ENCODE peak calls at places on chromosomes 3 and 15, in ten cellular contexts. O is activated naive CD4-positive, alpha-beta T cell; T is right cardiac atrium; J is neuronal stem cell; N is NCI-H2029; W is pons; K is HFF-Myc; A is germinal center; M is lung microvascular endothelial cell; S is stimulated activated CD4-positive, alpha-beta T cell treated with anti-CD3 and anti-CD28 coated beads, Interleukin-2, amount 100 ng/mL, for 24 hours. Q is an unnamed sample.
A peak's percentile ranks its signal among the peaks of the same experiment; 100 is the strongest.

GRCh38 chr3:61687663-61688306 is 126.4 kb downstream of the PTPRG start:
- DNase-seq in K (no peak), M (no peak), N (no peak), J (no peak), S (no peak), A (no peak), T (no peak), O (no peak), W (no peak), Q (no peak)

GRCh38 chr15:67922971-67923646 is 83.3 kb upstream of the RNU6-1 start:
- DNase-seq in O (no peak), T (no peak), W (no peak), S (no peak), A (no peak), N (no peak), K (no peak), J (no peak), M (no peak), Q (no peak)

GRCh38 chr3:41975421-41976103 is 13.7 kb upstream of the ULK4 start:
- DNase-seq in O (no peak), T (no peak), K (no peak), M (peak; percentile 54), S (no peak), J (no peak), W (no peak), N (no peak), A (no peak), Q (no peak)

GRCh38 chr3:171851685-171852084 is 8.5 kb downstream of the TMEM212 start:
- DNase-seq in J (no peak), W (no peak), A (no peak), S (no peak), N (no peak), K (no peak), O (no peak), T (no peak), M (peak; percentile 70), Q (no peak)

GRCh38 chr3:10996345-10997050 is 4.0 kb downstream of the SLC6A1 start:
- DNase-seq in M (peak; percentile 9), S (no peak), T (no peak), N (no peak), A (no peak), W (peak; percentile 94), J (no peak), K (no peak), O (no peak), Q (no peak)

GRCh38 chr3:45690331-45691035 is 1.3 kb downstream of the SACM1L start:
- DNase-seq in S (no peak), M (no peak), A (no peak), N (peak; percentile 21), K (no peak), O (no peak), T (no peak), J (no peak), W (peak; percentile 29), Q (no peak)

GRCh38 chr3:170506556-170506955 is 79.3 kb downstream of the SLC7A14 start:
- DNase-seq in J (no peak), M (peak; percentile 26), K (no peak), A (no peak), N (no peak), T (no peak), W (peak; percentile 69), O (no peak), S (no peak), Q (peak; percentile 62)

GRCh38 chr15:36428102-36428845 is 151.2 kb upstream of the CDIN1 start:
- DNase-seq in K (peak; percentile 99), M (peak; percentile 78), T (no peak), J (no peak), A (no peak), O (no peak), W (no peak), S (no peak), N (no peak), Q (peak; percentile 92)

GRCh38 chr3:17640466-17640865 is 102.0 kb downstream of the TBC1D5 start:
- DNase-seq in O (no peak), K (no peak), S (no peak), A (no peak), N (no peak), J (no peak), T (no peak), W (no peak), M (no peak), Q (no peak)

GRCh38 chr15:29392358-29392757 is 122.7 kb upstream of the NSMCE3 start:
- DNase-seq in N (no peak), T (no peak), J (no peak), M (no peak), W (no peak), O (no peak), A (no peak), K (no peak), S (no peak), Q (no peak)

GRCh38 chr15:29935296-29936020 is 113.2 kb upstream of the TJP1 start:
- DNase-seq in A (no peak), K (no peak), T (no peak), M (peak; percentile 40), O (no peak), S (no peak), W (peak; percentile 38), J (no peak), N (no peak), Q (no peak)

GRCh38 chr15:62807539-62808130 is 234.9 kb upstream of the TPM1 start:
- DNase-seq in K (no peak), W (no peak), S (no peak), N (no peak), M (no peak), J (no peak), A (no peak), T (no peak), O (no peak), Q (no peak)

GRCh38 chr3:183513046-183513706 is 42.3 kb downstream of the KLHL6 start:
- DNase-seq in O (no peak), T (no peak), N (no peak), M (peak; percentile 9), A (no peak), W (peak; percentile 19), S (peak; percentile 34), K (no peak), J (no peak), Q (no peak)

GRCh38 chr15:63763476-63764123 is 70.1 kb downstream of the HERC1 start:
- DNase-seq in N (no peak), W (no peak), A (no peak), J (no peak), S (no peak), O (no peak), M (no peak), T (no peak), K (peak; percentile 39), Q (no peak)

GRCh38 chr15:80554526-80554925 is 140.6 kb upstream of the ABHD17C start:
- DNase-seq in W (no peak), J (no peak), K (no peak), A (no peak), N (no peak), M (no peak), S (no peak), T (no peak), O (no peak), Q (no peak)

GRCh38 chr15:79970921-79971434 is at the start of gene BCL2A1:
- DNase-seq in A (peak; percentile 40), N (no peak), T (no peak), S (peak; percentile 68), J (no peak), K (peak; percentile 21), M (peak; percentile 30), O (peak; percentile 6), W (peak; percentile 70), Q (peak; percentile 36)

GRCh38 chr3:174199696-174200095 is 659.4 kb upstream of the NAALADL2 start:
- DNase-seq in J (no peak), W (no peak), S (no peak), T (no peak), K (no peak), A (no peak), M (no peak), O (no peak), N (no peak), Q (no peak)

GRCh38 chr3:10432931-10433330 is 72.5 kb downstream of the ATP2B2 start:
- DNase-seq in A (no peak), M (no peak), N (no peak), K (no peak), O (no peak), W (no peak), J (no peak), T (no peak), S (no peak), Q (no peak)

GRCh38 chr3:112858410-112859069 is 11.9 kb upstream of the CD200R1L start:
- DNase-seq in M (no peak), O (no peak), A (no peak), S (peak; percentile 31), W (peak; percentile 29), K (no peak), N (no peak), T (no peak), J (no peak), Q (no peak)

Q was measured in AG09319.